ENCODE peak calls at places on chromosomes 4 and X, in six cellular contexts. R, Q, O, U, Y and X are unnamed samples.

GRCh38 chr4:11428701-11429571 is at the start of gene HS3ST1:
- DNase-seq in Y (no peak), R (peak; percentile 7), U (peak; percentile 67), O (peak; percentile 75), Q (no peak), X (peak; percentile 68)

GRCh38 chr4:92012899-92013867 is 290.6 kb upstream of the GRID2 start:
- DNase-seq in Y (peak; percentile 35), R (peak; percentile 10), Q (no peak), O (no peak), U (no peak), X (peak; percentile 73)

GRCh38 chrX:15299945-15300851 is 15.2 kb downstream of the ASB11 start:
- DNase-seq in R (peak; percentile 27), Q (peak; percentile 27), O (peak; percentile 53), Y (peak; percentile 7), U (peak; percentile 25), X (no peak)

GRCh38 chr4:6198278-6198677 is 2.1 kb downstream of the JAKMIP1 start:
- DNase-seq in U (no peak), Q (no peak), Y (no peak), R (no peak), O (no peak), X (no peak)

GRCh38 chr4:54001558-54002365 is 62.6 kb downstream of the CHIC2 start:
- DNase-seq in Q (no peak), U (no peak), O (no peak), Y (no peak), R (no peak), X (peak; percentile 17)

GRCh38 chr4:140003851-140004579 is 150.0 kb downstream of the MAML3 start:
- DNase-seq in U (no peak), O (no peak), Y (no peak), Q (no peak), R (no peak), X (no peak)

GRCh38 chr4:25439913-25440477 is 62.9 kb downstream of the ANAPC4 start:
- DNase-seq in U (peak; percentile 36), R (peak; percentile 76), Q (peak; percentile 78), Y (peak; percentile 43), O (peak; percentile 71), X (peak; percentile 67)

GRCh38 chr4:188989371-188989770 is 850.1 kb downstream of the TRIML1 start:
- DNase-seq in Q (no peak), O (no peak), R (no peak), U (no peak), Y (no peak), X (no peak)

GRCh38 chr4:7511509-7511908 is 76.8 kb upstream of the PSAPL1 start:
- DNase-seq in O (no peak), Y (no peak), U (no peak), Q (no peak), R (no peak), X (no peak)

GRCh38 chrX:20499763-20500162 is 233.1 kb upstream of the RPS6KA3 start:
- DNase-seq in Q (no peak), R (no peak), O (no peak), U (no peak), Y (peak; percentile 56), X (no peak)

GRCh38 chr4:29805871-29806480 is 914.2 kb upstream of the PCDH7 start:
- DNase-seq in U (no peak), Q (no peak), R (no peak), O (no peak), Y (no peak), X (no peak)

GRCh38 chr4:37666625-37667071 is 19.5 kb downstream of the RELL1 start:
- DNase-seq in R (peak; percentile 19), O (peak; percentile 96), Q (peak; percentile 13), U (peak; percentile 55), Y (peak; percentile 61), X (no peak)

GRCh38 chrX:138128025-138128671 is 562.2 kb downstream of the ZIC3 start:
- DNase-seq in Y (peak; percentile 2), O (peak; percentile 1), R (peak; percentile 39), U (peak; percentile 5), Q (peak; percentile 34), X (no peak)

GRCh38 chrX:37812110-37812509 is 32.3 kb downstream of the CYBB start:
- DNase-seq in Y (no peak), U (no peak), O (no peak), R (no peak), Q (peak; percentile 17), X (no peak)

GRCh38 chrX:9285342-9285771 is 179.5 kb upstream of the TBL1X start:
- DNase-seq in Q (no peak), O (peak; percentile 62), R (peak; percentile 74), Y (no peak), U (no peak), X (no peak)

GRCh38 chr4:105966046-105966445 is 70.8 kb downstream of the NPNT start:
- DNase-seq in Q (no peak), O (peak; percentile 19), R (no peak), U (no peak), Y (no peak), X (no peak)

GRCh38 chr4:77240469-77241066 is 83.6 kb downstream of the CCNG2 start:
- DNase-seq in Y (peak; percentile 43), R (peak; percentile 61), O (peak; percentile 56), U (peak; percentile 46), Q (peak; percentile 72), X (peak; percentile 89)

GRCh38 chr4:107034982-107035710 is 967 bp downstream of the DKK2 start:
- DNase-seq in O (peak; percentile 28), U (no peak), R (no peak), Q (no peak), Y (no peak), X (peak; percentile 49)

GRCh38 chr4:90226734-90227133 is 99.5 kb downstream of the CCSER1 start:
- DNase-seq in R (no peak), U (no peak), O (no peak), Q (no peak), Y (no peak), X (no peak)

GRCh38 chr4:156137971-156138581 is 184.4 kb upstream of the CTSO start:
- DNase-seq in R (no peak), Y (no peak), Q (no peak), O (no peak), U (no peak), X (no peak)
- TF ChIP-seq MAX in R (no peak), Y (no peak), Q (no peak), O (no peak), U (no peak), X (no peak)

GRCh38 chrX:43756076-43756475 is 100.0 kb downstream of the MAOA start:
- DNase-seq in U (no peak), Y (no peak), Q (no peak), R (no peak), O (no peak), X (no peak)

GRCh38 chrX:43758044-43758443 is 101.9 kb downstream of the MAOA start:
- DNase-seq in R (no peak), U (no peak), Y (no peak), O (no peak), Q (no peak), X (no peak)

GRCh38 chrX:43750248-43750676 is 94.2 kb downstream of the MAOA start:
- DNase-seq in U (peak; percentile 41), Y (peak; percentile 57), R (peak; percentile 58), O (peak; percentile 57), Q (peak; percentile 55), X (peak; percentile 33)

DNA sequence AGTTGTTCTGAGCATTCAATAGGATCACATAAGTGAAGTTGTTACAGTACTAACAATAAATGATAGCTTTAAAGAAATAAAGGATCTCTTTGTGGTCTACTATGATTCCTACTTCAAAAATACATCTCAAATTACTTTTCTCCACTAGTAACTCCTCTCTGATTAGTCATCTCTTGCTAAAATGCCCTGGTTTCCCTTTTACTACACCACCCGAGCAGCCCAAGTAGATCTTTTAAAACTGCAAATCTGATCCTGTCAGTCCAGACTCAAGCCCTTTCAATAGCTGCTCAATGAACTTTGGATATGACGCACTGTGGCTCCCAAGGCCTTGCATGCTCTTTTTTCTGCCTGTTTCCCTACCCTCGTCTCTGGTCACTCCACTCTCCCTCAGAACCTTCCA is 97.5 kb downstream of the MAOA start:
- DNase-seq in U (no peak), R (no peak), Q (no peak), Y (no peak), O (no peak), X (no peak)
- TF ChIP-seq MAX in U (no peak), R (no peak), Q (no peak), Y (no peak), O (no peak), X (no peak)

DNA sequence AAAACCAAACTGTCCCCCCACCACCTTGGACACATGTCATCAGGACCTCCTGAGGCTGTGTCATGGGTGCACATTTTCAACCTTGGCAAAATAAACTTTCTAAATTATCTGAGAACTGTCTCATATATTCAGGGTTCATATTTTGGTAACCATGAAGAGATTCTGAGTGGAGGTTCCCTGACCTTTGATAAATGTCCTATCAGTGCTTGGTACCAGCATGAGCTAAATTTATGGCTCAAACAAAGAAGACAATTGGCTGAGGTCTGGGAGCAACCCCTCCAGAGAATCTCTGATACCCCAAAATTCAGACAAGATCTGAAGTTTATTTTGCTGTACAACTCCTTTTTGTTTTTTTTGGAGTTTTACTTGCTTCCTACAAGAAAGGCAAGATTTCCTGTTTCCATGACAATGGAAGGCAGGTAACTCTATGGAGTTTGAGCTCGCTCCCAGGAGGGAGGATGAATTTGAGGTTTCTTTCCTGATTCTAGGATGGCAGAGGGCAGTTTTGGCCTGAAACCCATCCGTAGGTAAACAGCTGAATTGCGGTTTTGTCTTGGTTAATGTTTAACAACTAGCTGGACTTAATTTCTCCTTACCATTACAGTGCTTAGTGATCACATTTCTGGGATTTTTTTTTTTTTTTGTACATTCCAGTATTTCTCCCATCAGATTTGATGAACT is 14.5 kb downstream of the UGT2B15 start:
- DNase-seq in Q (no peak), R (no peak), O (no peak), Y (peak; percentile 91), U (no peak), X (no peak)
- TF ChIP-seq MAX in Q (no peak), R (no peak), O (no peak), Y (no peak), U (no peak), X (no peak)

GRCh38 chr4:163621844-163622243 is 127.4 kb downstream of the TMA16 start:
- DNase-seq in Y (no peak), Q (no peak), U (no peak), R (no peak), O (no peak), X (no peak)

GRCh38 chr4:163624727-163625126 is 130.2 kb downstream of the TMA16 start:
- DNase-seq in R (no peak), U (no peak), O (no peak), Y (no peak), Q (no peak), X (no peak)

GRCh38 chr4:163620738-163621137 is 126.2 kb downstream of the TMA16 start:
- DNase-seq in O (no peak), Q (no peak), R (no peak), Y (no peak), U (no peak), X (no peak)

GRCh38 chr4:163623787-163624186 is 129.3 kb downstream of the TMA16 start:
- DNase-seq in Q (no peak), R (no peak), Y (no peak), U (no peak), O (no peak), X (no peak)

DNA sequence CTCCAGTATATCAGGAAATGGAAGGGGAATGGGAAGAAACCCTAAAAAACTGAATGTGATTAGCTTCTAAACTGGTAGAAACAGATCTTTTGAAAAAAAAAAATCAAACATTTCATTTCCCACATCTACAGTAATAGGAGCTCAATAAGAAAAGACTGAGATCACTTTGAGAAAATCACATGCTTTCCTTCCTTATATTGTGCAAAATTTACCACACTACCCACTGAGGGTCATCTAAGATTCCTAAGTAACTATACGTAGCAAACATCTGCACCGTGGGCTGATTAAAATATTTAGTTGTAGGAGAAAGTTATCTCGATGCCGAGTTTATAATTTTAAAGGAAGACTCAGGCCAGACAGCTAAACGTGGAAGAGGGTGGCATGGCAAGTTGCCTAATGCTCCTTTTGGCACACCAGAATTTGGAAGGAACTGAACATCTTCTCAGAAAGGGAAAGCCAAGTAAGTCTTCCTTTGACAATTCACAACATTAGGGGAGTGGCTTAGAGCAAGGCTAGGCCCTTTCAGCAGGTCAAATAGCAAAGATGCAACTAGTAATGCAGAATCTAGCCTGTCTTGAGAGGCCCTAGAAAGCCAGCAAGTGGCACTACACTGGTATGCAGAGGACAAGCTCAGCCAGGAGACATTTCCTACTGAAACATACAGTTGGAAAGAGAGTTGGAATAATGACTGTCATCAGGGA is 128.0 kb downstream of the TMA16 start:
- DNase-seq in O (no peak), U (no peak), Q (no peak), Y (no peak), R (no peak), X (no peak)
- TF ChIP-seq MAX in O (no peak), U (no peak), Q (no peak), Y (no peak), R (no peak), X (no peak)